ENCODE peak calls at places on chromosomes 7 and 10, in seven cellular contexts. One of them, this sample, is unnamed.

GRCh38 chr10:49010295-49010694 is 70.7 kb upstream of the LRRC18 start:
- DNase-seq in H1: peak
- DNase-seq in lower leg skin: no peak
- DNase-seq in ovary: no peak
- DNase-seq in Peyer's patch: no peak
- DNase-seq in esophagus squamous epithelium: no peak
- DNase-seq in gastrocnemius medialis: no peak
- DNase-seq in this sample: no peak

GRCh38 chr10:4069491-4069890 is 284.5 kb upstream of the KLF6 start:
- DNase-seq in H1: no peak
- DNase-seq in lower leg skin: no peak
- DNase-seq in ovary: no peak
- DNase-seq in Peyer's patch: no peak
- DNase-seq in esophagus squamous epithelium: no peak
- DNase-seq in gastrocnemius medialis: no peak
- DNase-seq in this sample: no peak

GRCh38 chr7:44379366-44380178 is 54.2 kb upstream of the CAMK2B start:
- DNase-seq in H1: peak
- DNase-seq in lower leg skin: peak
- DNase-seq in ovary: no peak
- DNase-seq in Peyer's patch: no peak
- DNase-seq in esophagus squamous epithelium: no peak
- DNase-seq in gastrocnemius medialis: no peak
- DNase-seq in this sample: no peak

GRCh38 chr7:23863209-23863798 is 153.3 kb downstream of the STK31 start:
- DNase-seq in H1: no peak
- DNase-seq in lower leg skin: no peak
- DNase-seq in ovary: no peak
- DNase-seq in Peyer's patch: no peak
- DNase-seq in esophagus squamous epithelium: no peak
- DNase-seq in gastrocnemius medialis: no peak
- DNase-seq in this sample: no peak

GRCh38 chr7:34208878-34209621 is 303.7 kb downstream of the BMPER start:
- DNase-seq in H1: no peak
- DNase-seq in lower leg skin: no peak
- DNase-seq in ovary: peak
- DNase-seq in Peyer's patch: no peak
- DNase-seq in esophagus squamous epithelium: no peak
- DNase-seq in gastrocnemius medialis: peak
- DNase-seq in this sample: no peak

GRCh38 chr10:96919785-96920425 is 87.8 kb downstream of the LCOR start:
- DNase-seq in H1: no peak
- DNase-seq in lower leg skin: no peak
- DNase-seq in ovary: no peak
- DNase-seq in Peyer's patch: no peak
- DNase-seq in esophagus squamous epithelium: no peak
- DNase-seq in gastrocnemius medialis: no peak
- DNase-seq in this sample: no peak

GRCh38 chr7:16428672-16429071 is 7.3 kb upstream of the CRPPA start:
- DNase-seq in H1: no peak
- DNase-seq in lower leg skin: no peak
- DNase-seq in ovary: no peak
- DNase-seq in Peyer's patch: no peak
- DNase-seq in esophagus squamous epithelium: no peak
- DNase-seq in gastrocnemius medialis: no peak
- DNase-seq in this sample: no peak

GRCh38 chr7:11192506-11192905 is 218.8 kb downstream of the PHF14 start:
- DNase-seq in H1: no peak
- DNase-seq in lower leg skin: no peak
- DNase-seq in ovary: no peak
- DNase-seq in Peyer's patch: no peak
- DNase-seq in esophagus squamous epithelium: no peak
- DNase-seq in gastrocnemius medialis: no peak
- DNase-seq in this sample: no peak

GRCh38 chr10:129500617-129501339 is 33.7 kb downstream of the MGMT start:
- DNase-seq in H1: no peak
- DNase-seq in lower leg skin: no peak
- DNase-seq in ovary: no peak
- DNase-seq in Peyer's patch: no peak
- DNase-seq in esophagus squamous epithelium: no peak
- DNase-seq in gastrocnemius medialis: no peak
- DNase-seq in this sample: no peak

GRCh38 chr7:151745090-151745638 is 131.8 kb downstream of the PRKAG2 start:
- DNase-seq in H1: no peak
- DNase-seq in lower leg skin: no peak
- DNase-seq in ovary: no peak
- DNase-seq in Peyer's patch: no peak
- DNase-seq in esophagus squamous epithelium: no peak
- DNase-seq in gastrocnemius medialis: peak
- DNase-seq in this sample: peak

GRCh38 chr7:151744656-151745055 is 132.3 kb downstream of the PRKAG2 start:
- DNase-seq in H1: no peak
- DNase-seq in lower leg skin: no peak
- DNase-seq in ovary: no peak
- DNase-seq in Peyer's patch: no peak
- DNase-seq in esophagus squamous epithelium: no peak
- DNase-seq in gastrocnemius medialis: no peak
- DNase-seq in this sample: no peak

GRCh38 chr7:151742713-151743480 is 134.0 kb downstream of the PRKAG2 start:
- DNase-seq in H1: no peak
- DNase-seq in lower leg skin: no peak
- DNase-seq in ovary: no peak
- DNase-seq in Peyer's patch: no peak
- DNase-seq in esophagus squamous epithelium: no peak
- DNase-seq in gastrocnemius medialis: peak
- DNase-seq in this sample: no peak

GRCh38 chr7:151744051-151744580 is 132.8 kb downstream of the PRKAG2 start:
- DNase-seq in H1: no peak
- DNase-seq in lower leg skin: no peak
- DNase-seq in ovary: no peak
- DNase-seq in Peyer's patch: no peak
- DNase-seq in esophagus squamous epithelium: no peak
- DNase-seq in gastrocnemius medialis: peak
- DNase-seq in this sample: no peak

GRCh38 chr7:151743481-151743983 is 133.4 kb downstream of the PRKAG2 start:
- DNase-seq in H1: no peak
- DNase-seq in lower leg skin: no peak
- DNase-seq in ovary: no peak
- DNase-seq in Peyer's patch: no peak
- DNase-seq in esophagus squamous epithelium: no peak
- DNase-seq in gastrocnemius medialis: peak
- DNase-seq in this sample: no peak
- H3K4me3 ChIP-seq in H1: no peak
- H3K4me3 ChIP-seq in lower leg skin: no peak
- H3K4me3 ChIP-seq in ovary: no peak
- H3K4me3 ChIP-seq in Peyer's patch: no peak
- H3K4me3 ChIP-seq in esophagus squamous epithelium: no peak
- H3K4me3 ChIP-seq in gastrocnemius medialis: peak
- H3K4me3 ChIP-seq in this sample: no peak

DNA sequence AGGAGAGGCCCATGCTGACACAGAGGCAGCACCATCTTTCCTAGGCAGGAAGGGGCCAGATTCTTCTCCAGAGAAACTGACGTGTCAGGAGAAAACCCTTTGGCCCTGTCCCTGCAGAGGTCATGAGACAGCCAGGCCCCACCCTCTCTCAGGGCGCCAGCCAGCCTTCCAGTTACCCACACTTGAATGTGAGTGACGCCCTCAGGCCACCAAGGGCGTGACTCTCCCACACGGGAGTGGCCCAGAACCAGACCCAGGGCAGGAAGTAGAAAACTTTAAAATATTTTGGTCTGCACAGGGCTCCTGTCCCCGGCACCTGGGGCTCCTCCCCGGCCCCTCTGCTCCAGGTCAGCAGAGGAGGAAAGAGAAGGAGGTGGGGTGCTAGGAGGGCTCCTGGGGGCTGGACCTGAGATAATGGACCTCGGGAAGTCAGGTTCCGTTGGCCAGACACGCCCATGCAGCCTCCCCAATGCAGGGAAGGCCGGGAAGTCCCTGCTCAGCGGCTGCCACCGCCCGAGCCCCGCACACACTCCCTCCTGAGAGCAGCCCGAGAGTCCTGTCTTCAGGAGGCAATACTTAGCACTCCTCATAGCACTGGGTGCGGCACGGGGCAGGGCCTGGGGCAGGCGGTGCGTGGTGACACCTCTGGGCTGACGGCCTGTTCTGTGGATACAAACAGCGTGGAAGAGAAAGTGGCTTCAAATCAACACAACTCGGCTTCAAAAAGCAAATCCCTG is 67.0 kb upstream of the CFAP46 start:
- DNase-seq in H1: no peak
- DNase-seq in lower leg skin: peak
- DNase-seq in ovary: no peak
- DNase-seq in Peyer's patch: peak
- DNase-seq in esophagus squamous epithelium: no peak
- DNase-seq in gastrocnemius medialis: peak
- DNase-seq in this sample: peak
- TF ChIP-seq POLR2A in H1: no peak
- TF ChIP-seq POLR2A in lower leg skin: no peak
- TF ChIP-seq POLR2A in ovary: no peak
- TF ChIP-seq POLR2A in Peyer's patch: no peak
- TF ChIP-seq POLR2A in esophagus squamous epithelium: no peak
- TF ChIP-seq POLR2A in gastrocnemius medialis: no peak
- TF ChIP-seq POLR2A in this sample: no peak

GRCh38 chr10:71713135-71714040 is 6.2 kb downstream of the C10orf105 start:
- DNase-seq in H1: no peak
- DNase-seq in lower leg skin: peak
- DNase-seq in ovary: peak
- DNase-seq in Peyer's patch: peak
- DNase-seq in esophagus squamous epithelium: no peak
- DNase-seq in gastrocnemius medialis: peak
- DNase-seq in this sample: peak

GRCh38 chr10:71714055-71714454 is 5.5 kb downstream of the C10orf105 start:
- DNase-seq in H1: no peak
- DNase-seq in lower leg skin: no peak
- DNase-seq in ovary: no peak
- DNase-seq in Peyer's patch: no peak
- DNase-seq in esophagus squamous epithelium: no peak
- DNase-seq in gastrocnemius medialis: no peak
- DNase-seq in this sample: no peak

GRCh38 chr10:71715860-71716259 is 3.7 kb downstream of the C10orf105 start:
- DNase-seq in H1: no peak
- DNase-seq in lower leg skin: no peak
- DNase-seq in ovary: no peak
- DNase-seq in Peyer's patch: no peak
- DNase-seq in esophagus squamous epithelium: no peak
- DNase-seq in gastrocnemius medialis: no peak
- DNase-seq in this sample: no peak

GRCh38 chr10:71715026-71715425 is 4.6 kb downstream of the C10orf105 start:
- DNase-seq in H1: no peak
- DNase-seq in lower leg skin: no peak
- DNase-seq in ovary: no peak
- DNase-seq in Peyer's patch: no peak
- DNase-seq in esophagus squamous epithelium: no peak
- DNase-seq in gastrocnemius medialis: no peak
- DNase-seq in this sample: no peak

DNA sequence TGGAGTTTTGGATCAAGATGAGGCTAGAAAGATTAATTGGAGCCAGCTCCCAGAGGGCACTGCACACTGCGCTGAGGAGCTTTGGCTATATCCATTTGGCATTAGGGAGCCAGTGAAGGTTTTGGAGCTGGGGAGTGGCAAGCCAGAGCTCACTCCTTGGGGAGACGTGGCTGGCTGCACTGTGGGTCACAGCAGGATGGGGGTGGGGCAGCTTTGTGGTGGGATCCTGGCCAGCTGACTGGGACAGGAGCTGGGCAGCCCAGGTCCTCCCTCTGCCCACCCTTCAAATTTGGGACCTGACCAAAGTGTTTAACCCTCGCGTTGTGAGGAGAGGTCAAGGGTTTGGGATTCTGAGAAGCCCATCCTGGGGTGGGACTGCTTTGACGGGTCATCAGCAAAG is 5.0 kb downstream of the C10orf105 start:
- DNase-seq in H1: no peak
- DNase-seq in lower leg skin: no peak
- DNase-seq in ovary: no peak
- DNase-seq in Peyer's patch: no peak
- DNase-seq in esophagus squamous epithelium: no peak
- DNase-seq in gastrocnemius medialis: no peak
- DNase-seq in this sample: no peak
- H3K4me3 ChIP-seq in H1: no peak
- H3K4me3 ChIP-seq in lower leg skin: no peak
- H3K4me3 ChIP-seq in ovary: no peak
- H3K4me3 ChIP-seq in Peyer's patch: no peak
- H3K4me3 ChIP-seq in esophagus squamous epithelium: no peak
- H3K4me3 ChIP-seq in gastrocnemius medialis: no peak
- H3K4me3 ChIP-seq in this sample: no peak

DNA sequence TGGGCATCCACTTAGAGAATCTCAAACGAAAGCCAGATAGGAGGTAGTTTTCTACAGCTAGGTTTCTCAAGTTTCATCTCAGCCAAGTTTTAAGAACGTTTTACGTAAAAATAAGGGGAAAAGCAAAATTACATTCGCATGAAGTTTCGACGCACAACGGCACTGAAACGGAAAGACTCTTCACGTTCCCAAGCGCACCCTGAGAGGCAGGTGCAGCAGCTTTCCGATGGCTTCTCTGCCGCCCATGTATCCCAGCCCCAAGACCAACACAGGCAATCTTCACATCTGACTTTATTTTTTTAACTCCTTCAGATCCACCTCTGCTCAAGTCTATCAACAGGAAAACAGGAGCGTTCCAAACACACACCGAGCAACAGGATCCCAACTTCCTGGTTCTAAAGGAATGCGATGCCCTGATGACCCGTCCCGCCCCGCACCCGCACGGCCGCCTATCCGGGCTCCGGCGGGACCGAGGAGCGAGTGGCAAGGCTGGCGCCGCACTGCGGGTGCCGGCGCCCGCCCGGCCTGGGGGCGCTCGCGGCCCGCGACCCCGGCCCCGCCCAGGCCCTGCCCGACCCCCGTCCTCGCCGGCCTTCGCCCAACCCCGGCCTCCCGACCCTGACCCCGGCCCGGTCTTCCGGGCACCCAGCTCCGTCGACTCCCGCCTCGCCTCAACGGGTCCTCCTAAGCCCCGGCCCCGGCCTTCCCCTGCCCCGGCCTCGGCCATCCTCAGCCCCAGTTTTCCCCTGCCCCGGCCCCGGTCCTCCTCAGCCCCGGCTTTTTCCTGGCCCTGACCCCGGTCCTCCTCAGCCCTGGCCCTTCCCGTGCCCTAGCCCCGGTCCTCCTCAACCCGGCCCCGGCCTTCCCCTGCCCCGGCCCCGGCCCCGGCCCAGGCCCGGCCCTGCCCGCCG is 835 bp downstream of the LARP4B start:
- DNase-seq in H1: peak
- DNase-seq in lower leg skin: peak
- DNase-seq in ovary: peak
- DNase-seq in Peyer's patch: peak
- DNase-seq in esophagus squamous epithelium: no peak
- DNase-seq in gastrocnemius medialis: peak
- DNase-seq in this sample: peak
- TF ChIP-seq POLR2A in H1: peak
- TF ChIP-seq POLR2A in lower leg skin: no peak
- TF ChIP-seq POLR2A in ovary: no peak
- TF ChIP-seq POLR2A in Peyer's patch: peak
- TF ChIP-seq POLR2A in esophagus squamous epithelium: no peak
- TF ChIP-seq POLR2A in gastrocnemius medialis: peak
- TF ChIP-seq POLR2A in this sample: no peak

DNA sequence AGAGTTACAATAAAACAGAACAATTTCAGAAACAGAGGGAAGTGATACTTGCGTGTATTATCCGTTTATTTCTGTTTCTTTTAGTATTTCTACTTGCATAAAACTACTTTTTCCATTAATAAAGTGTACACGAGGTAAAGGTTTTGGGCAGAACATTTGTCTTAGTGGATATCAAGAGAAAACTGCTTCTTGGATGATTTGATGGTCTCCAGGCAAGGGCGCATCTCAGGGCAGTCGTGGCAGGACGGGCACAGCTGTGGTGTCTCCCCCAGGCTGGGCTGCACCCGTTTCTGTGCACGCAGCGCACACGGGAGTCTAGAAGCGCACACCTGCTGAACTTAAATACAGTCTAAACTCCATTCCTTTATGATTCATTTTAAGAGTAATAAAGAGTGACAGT is 23.4 kb upstream of the RNF32 start:
- DNase-seq in H1: no peak
- DNase-seq in lower leg skin: no peak
- DNase-seq in ovary: no peak
- DNase-seq in Peyer's patch: no peak
- DNase-seq in esophagus squamous epithelium: no peak
- DNase-seq in gastrocnemius medialis: no peak
- DNase-seq in this sample: no peak
- H3K4me3 ChIP-seq in H1: peak
- H3K4me3 ChIP-seq in lower leg skin: no peak
- H3K4me3 ChIP-seq in ovary: no peak
- H3K4me3 ChIP-seq in Peyer's patch: no peak
- H3K4me3 ChIP-seq in esophagus squamous epithelium: peak
- H3K4me3 ChIP-seq in gastrocnemius medialis: no peak
- H3K4me3 ChIP-seq in this sample: no peak